ENCODE peak calls at places on chromosomes 3 and 15, in five cellular contexts. U is stimulated activated CD8-positive, alpha-beta memory T cell treated with anti-CD3 and anti-CD28 coated beads, Interleukin-7, amount 100 ng/mL, for 1 hour; G is EL; C is progenitor cell of endocrine pancreas; V is fibroblast of the conjunctiva. J is an unnamed sample.

GRCh38 chr3:159418571-159419526 is 569.8 kb upstream of the IL12A start:
- DNase-seq in U (no peak), G (peak), C (no peak), V (no peak), J (no peak)

GRCh38 chr3:5187920-5188418 is 462 bp downstream of the EDEM1 start:
- DNase-seq in U (peak), G (peak), C (peak), V (no peak), J (peak)

GRCh38 chr3:105835606-105836005 is 33.2 kb downstream of the CBLB start:
- DNase-seq in U (no peak), G (no peak), C (no peak), V (no peak), J (peak)

GRCh38 chr3:184177331-184177731 is 2.7 kb downstream of the AP2M1 start:
- DNase-seq in U (no peak), G (peak), C (no peak), V (no peak), J (peak)

GRCh38 chr3:146830231-146830630 is 225.1 kb upstream of the PLSCR5 start:
- DNase-seq in U (no peak), G (no peak), C (no peak), V (no peak), J (no peak)

GRCh38 chr3:141623732-141624131 is 114.4 kb upstream of the RNF7 start:
- DNase-seq in U (no peak), G (no peak), C (no peak), V (no peak), J (no peak)

GRCh38 chr3:24641628-24642027 is 147.0 kb upstream of the THRB start:
- DNase-seq in U (no peak), G (no peak), C (no peak), V (no peak), J (no peak)

GRCh38 chr15:61951949-61952348 is 108.3 kb downstream of the VPS13C start:
- DNase-seq in U (no peak), G (peak), C (no peak), V (no peak), J (peak)

GRCh38 chr15:74789171-74789627 is 7.3 kb downstream of the CSK start:
- DNase-seq in U (no peak), G (no peak), C (no peak), V (no peak), J (no peak)

GRCh38 chr3:179732661-179733348 is 80.0 kb downstream of the USP13 start:
- DNase-seq in U (no peak), G (peak), C (no peak), V (no peak), J (peak)

GRCh38 chr3:126354776-126355175 is 2.4 kb downstream of the KLF15 start:
- DNase-seq in U (no peak), G (no peak), C (no peak), V (no peak), J (no peak)

GRCh38 chr3:27253831-27254230 is 115.4 kb downstream of the NEK10 start:
- DNase-seq in U (no peak), G (peak), C (no peak), V (peak), J (peak)

GRCh38 chr3:12954891-12955650 is 113.7 kb upstream of the RPL32 start:
- DNase-seq in U (no peak), G (no peak), C (no peak), V (peak), J (no peak)

GRCh38 chr3:146679995-146680394 is 74.8 kb upstream of the PLSCR5 start:
- DNase-seq in U (no peak), G (no peak), C (no peak), V (no peak), J (no peak)

GRCh38 chr3:177703788-177704187 is 506.5 kb upstream of the TBL1XR1 start:
- DNase-seq in U (no peak), G (no peak), C (no peak), V (no peak), J (no peak)

GRCh38 chr3:64691051-64691450 is 3.3 kb upstream of the ADAMTS9 start:
- DNase-seq in U (no peak), G (no peak), C (no peak), V (no peak), J (no peak)

GRCh38 chr3:9135930-9136525 is 113.4 kb downstream of the SRGAP3 start:
- DNase-seq in U (no peak), G (no peak), C (peak), V (no peak), J (no peak)

GRCh38 chr3:126961191-126961790 is 21.6 kb upstream of the PLXNA1 start:
- DNase-seq in U (no peak), G (peak), C (no peak), V (peak), J (no peak)

GRCh38 chr15:74840851-74841760 is 1.9 kb downstream of the ULK3 start:
- DNase-seq in U (no peak), G (no peak), C (no peak), V (no peak), J (no peak)

GRCh38 chr3:60636846-60637245 is 614.4 kb downstream of the FHIT start:
- DNase-seq in U (no peak), G (no peak), C (no peak), V (no peak), J (no peak)

GRCh38 chr15:70114226-70114625 is 16.5 kb upstream of the TLE3 start:
- DNase-seq in U (no peak), G (no peak), C (no peak), V (no peak), J (no peak)

GRCh38 chr15:20341901-20342605 is 199.5 kb downstream of the GOLGA6L6 start:
- DNase-seq in U (no peak), G (no peak), C (peak), V (no peak), J (no peak)

GRCh38 chr3:138834359-138835176 is at the start of gene PIK3CB:
- DNase-seq in U (peak), G (peak), C (peak), V (peak), J (peak)

GRCh38 chr3:31106204-31106603 is 211.7 kb upstream of the GADL1 start:
- DNase-seq in U (no peak), G (peak), C (no peak), V (peak), J (no peak)

GRCh38 chr3:158279584-158279983 is 169.7 kb downstream of the RSRC1 start:
- DNase-seq in U (no peak), G (no peak), C (no peak), V (no peak), J (no peak)

GRCh38 chr3:57966823-57967222 is 41.4 kb upstream of the FLNB start:
- DNase-seq in U (no peak), G (no peak), C (no peak), V (peak), J (no peak)

GRCh38 chr15:60660290-60661051 is 181.5 kb upstream of the ICE2 start:
- DNase-seq in U (no peak), G (peak), C (no peak), V (peak), J (peak)

GRCh38 chr3:181722156-181722555 is 10.4 kb downstream of the SOX2 start:
- DNase-seq in U (no peak), G (no peak), C (no peak), V (no peak), J (no peak)

GRCh38 chr3:126750760-126751129 is 46.7 kb downstream of the CHCHD6 start:
- DNase-seq in U (no peak), G (no peak), C (no peak), V (no peak), J (peak)

GRCh38 chr3:68060186-68060585 is 405.8 kb upstream of the SUCLG2 start:
- DNase-seq in U (no peak), G (no peak), C (no peak), V (no peak), J (no peak)

GRCh38 chr3:48631516-48632448 is 3.5 kb downstream of the SLC26A6 start:
- DNase-seq in U (no peak), G (no peak), C (no peak), V (no peak), J (no peak)

GRCh38 chr3:3699816-3700633 is 99.2 kb upstream of the LRRN1 start:
- DNase-seq in U (no peak), G (no peak), C (no peak), V (no peak), J (no peak)

GRCh38 chr15:89114974-89115373 is 26.7 kb downstream of the ABHD2 start:
- DNase-seq in U (no peak), G (no peak), C (no peak), V (no peak), J (no peak)

GRCh38 chr3:36729204-36730056 is 34.9 kb downstream of the DCLK3 start:
- DNase-seq in U (no peak), G (peak), C (no peak), V (peak), J (peak)

GRCh38 chr15:39854161-39854560 is 65.9 kb downstream of the GPR176 start:
- DNase-seq in U (no peak), G (peak), C (no peak), V (no peak), J (no peak)

GRCh38 chr15:31598620-31599019 is 272.0 kb downstream of the KLF13 start:
- DNase-seq in U (no peak), G (no peak), C (peak), V (no peak), J (peak)

GRCh38 chr3:167814441-167814951 is 79.0 kb downstream of the SERPINI1 start:
- DNase-seq in U (no peak), G (peak), C (no peak), V (peak), J (no peak)